ENCODE peak calls at places on chromosomes 2 and 18, in ten cellular contexts. J, D, Q, V, I, C, L, R, T and Z are unnamed samples.
A peak's percentile ranks its signal among the peaks of the same experiment; 100 is the strongest.

GRCh38 chr18:44309185-44309584 is 371.5 kb upstream of the SETBP1 start:
- DNase-seq in J (no peak), D (no peak), Q (no peak), V (no peak), I (no peak), C (no peak), L (no peak), R (peak; percentile 68), T (no peak), Z (peak; percentile 14)

GRCh38 chr2:176709991-176710390 is 440.7 kb downstream of the MTX2 start:
- DNase-seq in J (no peak), D (no peak), Q (no peak), V (no peak), I (no peak), C (no peak), L (no peak), R (no peak), T (no peak), Z (no peak)

GRCh38 chr18:43303376-43303775 is 26.1 kb upstream of the SYT4 start:
- DNase-seq in J (no peak), D (no peak), Q (no peak), V (no peak), I (no peak), C (no peak), L (no peak), R (peak; percentile 11), T (no peak), Z (no peak)

GRCh38 chr2:197784956-197785941 is at the start of gene BOLL:
- DNase-seq in J (no peak), D (no peak), Q (no peak), V (no peak), I (no peak), C (no peak), L (no peak), R (no peak), T (peak; percentile 18), Z (no peak)

GRCh38 chr2:71379086-71379485 is 47.5 kb downstream of the ZNF638 start:
- DNase-seq in J (no peak), D (no peak), Q (no peak), V (no peak), I (no peak), C (peak; percentile 29), L (no peak), R (peak; percentile 87), T (no peak), Z (peak; percentile 85)

GRCh38 chr18:76401496-76401895 is 93.5 kb downstream of the ZNF516 start:
- DNase-seq in J (no peak), D (no peak), Q (no peak), V (no peak), I (no peak), C (no peak), L (no peak), R (no peak), T (peak; percentile 54), Z (no peak)

GRCh38 chr18:73136134-73136533 is 268.3 kb upstream of the NETO1 start:
- DNase-seq in J (no peak), D (no peak), Q (no peak), V (no peak), I (no peak), C (no peak), L (no peak), R (peak; percentile 21), T (no peak), Z (no peak)

GRCh38 chr2:4507706-4508105 is 804.3 kb downstream of the DCDC2C start:
- DNase-seq in J (no peak), D (no peak), Q (no peak), V (no peak), I (no peak), C (no peak), L (no peak), R (no peak), T (no peak), Z (no peak)

GRCh38 chr18:135045-135444 is 23.3 kb upstream of the USP14 start:
- DNase-seq in J (no peak), D (no peak), Q (no peak), V (no peak), I (no peak), C (no peak), L (no peak), R (no peak), T (no peak), Z (no peak)

GRCh38 chr2:203585541-203585940 is 50.4 kb upstream of the RAPH1 start:
- DNase-seq in J (no peak), D (no peak), Q (no peak), V (no peak), I (no peak), C (no peak), L (no peak), R (no peak), T (peak; percentile 14), Z (no peak)

GRCh38 chr2:54845514-54845913 is 122.1 kb downstream of the EML6 start:
- DNase-seq in J (no peak), D (no peak), Q (no peak), V (no peak), I (no peak), C (no peak), L (no peak), R (no peak), T (no peak), Z (no peak)

GRCh38 chr2:16034151-16034974 is 94.0 kb downstream of the MYCN start:
- DNase-seq in J (no peak), D (no peak), Q (no peak), V (no peak), I (peak; percentile 60), C (no peak), L (no peak), R (no peak), T (peak; percentile 57), Z (no peak)
- TF ChIP-seq CTCF in J (no peak), D (no peak), Q (peak; percentile 11), V (no peak), I (peak; percentile 45), C (no peak), L (no peak), R (no peak), T (no peak), Z (no peak)

DNA sequence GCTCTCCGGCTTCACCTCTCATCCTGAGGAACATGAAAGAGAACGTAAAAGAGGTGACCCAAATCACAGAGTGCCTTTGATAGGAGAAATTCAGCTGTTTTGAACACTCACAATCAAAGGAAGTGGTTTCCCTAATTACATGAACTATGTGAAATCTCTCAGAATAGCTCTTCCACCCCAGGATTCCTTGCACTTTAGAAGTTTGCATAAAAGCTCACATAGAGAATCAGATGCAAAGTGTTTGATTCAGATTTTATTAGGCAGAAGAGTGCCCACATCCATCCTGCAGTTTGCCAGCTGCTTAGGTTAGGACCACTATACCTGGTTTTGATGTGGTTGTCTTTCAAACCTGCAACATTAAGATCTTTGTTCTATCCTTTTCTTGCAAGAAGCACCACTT is 61.0 kb downstream of the MAP3K20 start:
- DNase-seq in J (no peak), D (no peak), Q (no peak), V (no peak), I (no peak), C (no peak), L (no peak), R (no peak), T (no peak), Z (no peak)
- TF ChIP-seq CTCF in J (no peak), D (no peak), Q (no peak), V (no peak), I (no peak), C (no peak), L (no peak), R (no peak), T (no peak), Z (no peak)

GRCh38 chr2:20616341-20616871 is 34.5 kb downstream of the HS1BP3 start:
- DNase-seq in J (peak; percentile 24), D (peak; percentile 67), Q (peak; percentile 30), V (no peak), I (no peak), C (no peak), L (no peak), R (no peak), T (no peak), Z (no peak)

GRCh38 chr2:20617081-20617575 is 33.8 kb downstream of the HS1BP3 start:
- DNase-seq in J (peak; percentile 34), D (peak; percentile 89), Q (peak; percentile 58), V (no peak), I (peak; percentile 81), C (no peak), L (no peak), R (peak; percentile 27), T (peak; percentile 54), Z (peak; percentile 86)

GRCh38 chr2:20618468-20618885 is 32.4 kb downstream of the HS1BP3 start:
- DNase-seq in J (no peak), D (peak; percentile 95), Q (peak; percentile 45), V (no peak), I (no peak), C (no peak), L (no peak), R (no peak), T (no peak), Z (peak; percentile 74)

GRCh38 chr2:20618886-20619521 is 31.9 kb downstream of the HS1BP3 start:
- DNase-seq in J (peak; percentile 30), D (peak; percentile 77), Q (peak; percentile 44), V (no peak), I (peak; percentile 39), C (no peak), L (no peak), R (no peak), T (no peak), Z (no peak)

GRCh38 chr2:20617892-20618467 is 32.9 kb downstream of the HS1BP3 start:
- DNase-seq in J (peak; percentile 93), D (peak; percentile 100), Q (peak; percentile 89), V (no peak), I (peak; percentile 99), C (peak; percentile 99), L (no peak), R (peak; percentile 100), T (peak; percentile 82), Z (peak; percentile 100)
- TF ChIP-seq CTCF in J (peak; percentile 42), D (peak; percentile 83), Q (peak; percentile 30), V (no peak), I (peak; percentile 83), C (peak; percentile 46), L (no peak), R (peak; percentile 68), T (peak; percentile 56), Z (peak; percentile 64)

GRCh38 chr2:103159018-103159417 is 397.2 kb downstream of the TMEM182 start:
- DNase-seq in J (no peak), D (no peak), Q (no peak), V (no peak), I (no peak), C (no peak), L (no peak), R (no peak), T (no peak), Z (no peak)
- TF ChIP-seq CTCF in J (no peak), D (no peak), Q (no peak), V (no peak), I (no peak), C (no peak), L (no peak), R (no peak), T (no peak), Z (no peak)